ENCODE peak calls at places on chromosome 2, in four cellular contexts. Q is CD4-positive, alpha-beta T cell; T is sigmoid colon; B is cardiac muscle cell. J is an unnamed sample.

GRCh38 chr2:150663143-150663542 is 175.7 kb upstream of the RND3 start:
- DNase-seq in Q (no peak), T (no peak), B (peak; percentile 90), J (no peak)

GRCh38 chr2:54183281-54183680 is 67.9 kb downstream of the ACYP2 start:
- DNase-seq in Q (no peak), T (no peak), B (no peak), J (no peak)

GRCh38 chr2:235113854-235114253 is 162.0 kb downstream of the SH3BP4 start:
- DNase-seq in Q (no peak), T (no peak), B (no peak), J (no peak)

GRCh38 chr2:10989782-10990181 is 78.0 kb downstream of the KCNF1 start:
- DNase-seq in Q (no peak), T (no peak), B (no peak), J (no peak)

GRCh38 chr2:78465707-78466106 is 559.8 kb upstream of the REG3G start:
- DNase-seq in Q (no peak), T (no peak), B (no peak), J (no peak)

GRCh38 chr2:160365691-160366367 is 127.8 kb downstream of the RBMS1 start:
- DNase-seq in Q (no peak), T (peak; percentile 81), B (no peak), J (no peak)

GRCh38 chr2:70921031-70921430 is 14.7 kb upstream of the ATP6V1B1 start:
- DNase-seq in Q (no peak), T (peak; percentile 29), B (no peak), J (no peak)

GRCh38 chr2:241771286-241772062 is 5.1 kb upstream of the GAL3ST2 start:
- DNase-seq in Q (no peak), T (peak; percentile 81), B (peak; percentile 59), J (no peak)

GRCh38 chr2:72827495-72827894 is 1.7 kb upstream of the EXOC6B start:
- DNase-seq in Q (no peak), T (no peak), B (no peak), J (no peak)

GRCh38 chr2:229410312-229410711 is 139.2 kb upstream of the PID1 start:
- DNase-seq in Q (no peak), T (peak; percentile 75), B (no peak), J (no peak)

GRCh38 chr2:229410946-229411345 is 139.9 kb upstream of the PID1 start:
- DNase-seq in Q (no peak), T (no peak), B (no peak), J (no peak)

GRCh38 chr2:229408982-229409381 is 137.9 kb upstream of the PID1 start:
- DNase-seq in Q (no peak), T (no peak), B (no peak), J (no peak)

GRCh38 chr2:229408356-229408755 is 137.3 kb upstream of the PID1 start:
- DNase-seq in Q (no peak), T (peak; percentile 83), B (peak; percentile 93), J (peak; percentile 88)

DNA sequence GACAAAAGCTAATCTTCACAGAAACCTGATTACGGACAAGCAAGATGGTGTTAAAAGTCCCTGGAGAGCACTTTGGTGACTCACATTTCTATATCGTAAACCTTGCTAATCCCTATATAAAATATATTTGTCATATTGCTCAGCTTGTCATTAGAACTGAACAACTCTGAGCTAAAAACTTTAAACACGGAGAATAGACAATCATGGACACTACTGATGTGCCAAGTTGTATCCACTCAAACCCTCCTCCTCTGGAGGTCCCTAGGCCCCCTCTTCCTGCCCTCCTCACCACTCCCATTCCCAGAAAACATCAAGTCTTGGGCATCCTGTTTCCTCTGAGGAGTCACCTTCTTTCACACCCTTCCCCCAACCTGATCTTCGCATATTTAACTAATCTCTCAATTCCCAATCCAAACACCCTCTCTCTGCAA is 138.7 kb upstream of the PID1 start:
- DNase-seq in Q (no peak), T (no peak), B (no peak), J (no peak)
- H3K27ac ChIP-seq in Q (no peak overlapping the region), T (peak overlapping the region; percentile 73), B (no peak overlapping the region), J (peak overlapping the region; percentile 57)

GRCh38 chr2:173898996-173899395 is 66.2 kb downstream of the SP3 start:
- DNase-seq in Q (no peak), T (no peak), B (no peak), J (no peak)
- H3K27ac ChIP-seq in Q (no peak overlapping the region), T (no peak overlapping the region), B (no peak overlapping the region), J (no peak overlapping the region)

GRCh38 chr2:218264773-218265601 is 4.2 kb downstream of the GPBAR1 start:
- DNase-seq in Q (no peak), T (peak; percentile 63), B (no peak), J (no peak)

GRCh38 chr2:218263817-218264611 is 3.2 kb downstream of the GPBAR1 start:
- DNase-seq in Q (no peak), T (peak; percentile 64), B (no peak), J (no peak)

GRCh38 chr2:218267259-218267658 is 2.7 kb downstream of the AAMP start:
- DNase-seq in Q (no peak), T (peak; percentile 60), B (no peak), J (no peak)

GRCh38 chr2:218265626-218266025 is 4.3 kb downstream of the AAMP start:
- DNase-seq in Q (no peak), T (no peak), B (no peak), J (no peak)

DNA sequence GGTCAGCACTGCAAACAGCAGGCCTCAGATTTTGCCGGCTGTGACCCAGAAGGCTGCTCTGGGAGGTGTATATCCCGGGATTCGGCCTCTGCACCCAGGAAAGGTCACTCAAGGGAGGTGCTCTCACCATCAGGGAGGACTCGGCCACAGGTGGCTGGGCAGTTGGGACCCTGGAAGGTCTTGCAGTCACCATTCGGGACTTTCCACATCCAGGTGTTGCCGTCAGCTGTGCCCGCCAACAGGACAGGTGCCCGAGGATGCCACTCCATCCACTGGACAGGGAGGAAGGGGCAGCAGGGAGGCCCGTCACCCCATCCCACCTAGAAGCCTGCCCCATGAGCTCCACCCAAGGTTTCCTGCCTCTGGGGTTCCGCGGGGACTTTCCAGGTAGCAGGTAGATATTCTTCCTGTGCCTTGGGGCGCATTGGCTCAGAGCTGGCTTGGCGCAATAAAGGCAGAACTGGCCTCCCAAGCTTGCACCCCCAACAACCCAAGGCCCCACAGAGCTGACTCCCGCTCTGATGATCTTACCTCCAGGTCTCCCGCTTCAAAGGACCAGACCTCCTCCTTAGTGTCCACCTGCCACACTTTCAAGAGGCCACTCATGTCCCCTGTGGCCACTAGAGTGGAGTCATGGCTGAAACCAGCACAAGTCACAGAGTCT is 3.5 kb downstream of the AAMP start:
- DNase-seq in Q (no peak), T (no peak), B (no peak), J (no peak)
- H3K27ac ChIP-seq in Q (no peak overlapping the region), T (no peak overlapping the region), B (no peak overlapping the region), J (no peak overlapping the region)

DNA sequence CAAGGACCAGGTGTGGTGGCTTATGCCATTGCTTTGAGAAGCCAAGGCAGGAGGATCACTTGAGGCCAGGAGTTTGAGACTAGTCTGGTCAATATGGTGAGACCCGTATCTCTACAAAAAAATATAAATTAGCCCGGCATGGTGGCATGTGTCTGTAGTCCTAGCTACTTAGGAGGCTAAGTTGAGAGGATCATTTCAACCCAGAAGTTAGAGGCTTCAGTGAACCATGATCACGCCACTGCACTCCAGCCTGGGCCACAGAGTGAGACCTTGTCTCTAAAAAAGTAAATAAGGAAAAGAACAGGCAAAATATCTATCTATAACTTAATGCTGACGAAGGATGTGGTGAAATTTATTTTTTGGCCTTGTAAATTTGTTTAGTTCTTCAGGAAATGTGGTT is 78.1 kb downstream of the UGGT1 start:
- DNase-seq in Q (no peak), T (no peak), B (no peak), J (no peak)
- H3K27ac ChIP-seq in Q (no peak overlapping the region), T (no peak overlapping the region), B (no peak overlapping the region), J (no peak overlapping the region)

GRCh38 chr2:239299218-239299939 is 101.4 kb downstream of the HDAC4 start:
- DNase-seq in Q (no peak), T (peak; percentile 64), B (no peak), J (no peak)

GRCh38 chr2:239296020-239296932 is 104.5 kb downstream of the HDAC4 start:
- DNase-seq in Q (no peak), T (peak; percentile 64), B (no peak), J (no peak)

GRCh38 chr2:239297142-239298125 is 103.4 kb downstream of the HDAC4 start:
- DNase-seq in Q (no peak), T (peak; percentile 63), B (no peak), J (no peak)

GRCh38 chr2:239300242-239300641 is 100.6 kb downstream of the HDAC4 start:
- DNase-seq in Q (no peak), T (peak; percentile 65), B (no peak), J (no peak)

DNA sequence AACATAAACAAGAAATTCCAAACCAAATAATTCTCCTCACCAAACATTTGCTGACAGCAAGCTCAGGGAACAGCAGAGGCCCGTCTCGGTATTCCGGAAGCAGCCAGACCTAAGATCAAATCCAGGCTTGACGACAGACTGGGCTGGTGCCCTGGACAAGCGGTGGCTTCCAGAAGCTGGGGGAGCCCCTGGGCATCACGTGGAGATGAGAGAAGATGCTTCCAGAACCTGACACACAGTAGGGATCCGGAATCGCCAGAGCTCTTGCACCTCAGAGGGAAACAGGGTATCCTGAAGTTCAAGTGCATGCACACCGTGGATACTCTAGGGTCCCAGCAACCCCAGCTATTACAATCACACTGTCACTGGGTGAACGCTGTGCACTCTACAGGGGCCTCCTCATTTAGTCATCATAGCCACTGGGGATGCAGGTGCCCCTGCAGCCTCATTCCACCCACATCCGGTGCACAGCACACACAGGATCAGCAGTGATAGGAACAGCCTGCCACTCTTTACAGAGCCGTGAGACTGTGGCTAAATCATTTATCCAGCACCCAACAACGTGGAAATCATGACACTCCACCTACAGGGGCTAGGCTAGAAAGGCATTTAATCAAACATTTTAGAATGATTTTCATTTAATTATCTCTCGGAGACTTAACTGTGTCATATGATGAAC is 102.6 kb downstream of the HDAC4 start:
- DNase-seq in Q (peak; percentile 69), T (peak; percentile 71), B (no peak), J (no peak)
- H3K27ac ChIP-seq in Q (peak overlapping the region; percentile 55), T (peak overlapping the region; percentile 96), B (no peak overlapping the region), J (peak overlapping the region; percentile 29)

DNA sequence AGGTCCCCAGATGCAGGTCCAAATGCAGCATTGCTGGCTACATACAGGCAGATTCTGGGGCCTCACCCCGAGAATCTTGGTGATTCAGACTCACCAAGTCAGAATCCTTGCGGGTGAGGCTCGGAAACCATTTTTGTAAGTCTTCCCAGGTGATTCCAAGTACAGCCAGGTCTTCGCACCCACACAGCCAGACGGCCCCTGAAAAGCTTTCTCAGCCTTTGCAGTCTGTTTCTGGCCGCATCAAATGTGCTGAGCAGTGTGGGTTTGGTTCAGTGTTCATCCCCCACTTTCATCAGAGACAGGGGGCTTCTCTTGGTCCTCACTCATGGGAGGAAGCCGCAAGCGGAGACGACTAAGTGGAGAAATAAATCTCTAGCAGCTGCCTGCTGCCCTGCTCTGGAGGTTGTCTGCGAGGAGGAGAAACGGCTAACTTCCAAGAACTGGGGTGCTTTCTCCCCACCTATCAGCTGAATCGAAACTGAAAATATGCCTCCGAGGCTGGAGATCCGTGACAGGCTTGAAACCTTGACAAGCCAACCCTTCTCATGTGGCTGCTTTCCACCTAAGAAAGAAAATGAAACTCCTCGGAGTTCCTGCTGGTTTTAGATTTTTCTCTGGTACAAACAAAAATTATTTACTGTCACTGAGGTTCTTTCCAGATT is 8.9 kb upstream of the TMEM185B start:
- DNase-seq in Q (peak; percentile 43), T (peak; percentile 64), B (no peak), J (no peak)
- H3K27ac ChIP-seq in Q (peak overlapping the region; percentile 66), T (peak overlapping the region; percentile 65), B (no peak overlapping the region), J (peak overlapping the region; percentile 80)

J was measured in Panc1.